ENCODE peak calls at places on chromosomes 11 and 22, in five cellular contexts. K is K562, Y is spleen, B is thoracic aorta, M is GM23248. J is an unnamed sample.
A peak's percentile ranks its signal among the peaks of the same experiment; 100 is the strongest.

GRCh38 chr11:235180-235997 is 753 bp downstream of the SIRT3 start:
- DNase-seq in K (no peak), B (no peak), Y (no peak), M (no peak), J (no peak)

GRCh38 chr11:134228625-134229024 is 4.2 kb downstream of the VPS26B start:
- DNase-seq in M (peak; percentile 82), K (no peak), Y (no peak), B (no peak), J (no peak)

GRCh38 chr11:93902921-93903320 is 52.5 kb upstream of the VSTM5 start:
- DNase-seq in B (no peak), Y (no peak), K (no peak), M (no peak), J (no peak)

GRCh38 chr22:50704510-50705218 is 32.0 kb downstream of the SHANK3 start:
- DNase-seq in K (peak; percentile 24), Y (peak; percentile 67), M (no peak), B (no peak), J (no peak)

GRCh38 chr11:80365315-80365714 is 924.5 kb upstream of the TENM4 start:
- DNase-seq in Y (no peak), K (no peak), M (no peak), B (no peak), J (no peak)

GRCh38 chr22:39277135-39277607 is 32.4 kb upstream of the PDGFB start:
- DNase-seq in B (no peak), Y (no peak), K (no peak), M (peak; percentile 68), J (no peak)

GRCh38 chr11:45166604-45166897 is 20.1 kb downstream of the PRDM11 start:
- DNase-seq in Y (no peak), B (no peak), M (no peak), K (no peak), J (no peak)

GRCh38 chr11:12803086-12803826 is 129.0 kb downstream of the TEAD1 start:
- DNase-seq in B (no peak), M (peak; percentile 38), K (no peak), Y (no peak), J (no peak)

DNA sequence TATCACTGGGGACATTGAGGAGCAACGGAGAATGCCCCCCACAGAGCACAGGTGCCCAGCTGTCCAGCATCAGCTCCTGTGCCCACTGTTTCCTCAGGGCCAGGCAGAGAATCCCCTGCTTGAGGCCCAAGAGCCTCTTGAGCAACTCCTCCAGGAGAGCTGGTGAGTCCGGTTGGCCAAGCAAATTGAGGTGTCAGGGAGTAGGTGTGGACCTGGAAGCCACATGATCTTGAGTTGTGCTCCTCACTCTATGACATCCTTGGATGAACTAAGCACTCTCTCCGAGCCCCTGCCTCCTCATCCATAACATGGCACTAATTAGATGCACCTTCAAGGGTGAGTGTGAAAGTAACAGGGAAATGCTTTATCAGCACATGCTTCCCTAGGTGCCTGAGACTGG is 121.3 kb downstream of the DBX1 start:
- DNase-seq in B (no peak), Y (no peak), K (no peak), M (no peak), J (no peak)
- H3K4me1 ChIP-seq in B (peaks cover 19% of the 10 kb centered on the region), Y (no peaks in the 10 kb centered on the region), K (no peaks in the 10 kb centered on the region), M (peaks cover 12% of the 10 kb centered on the region), J (no peaks in the 10 kb centered on the region)

GRCh38 chr11:3359092-3359824 is 19.7 kb downstream of the ZNF195 start:
- DNase-seq in Y (no peak), M (no peak), K (no peak), B (no peak), J (no peak)
- H3K9me3 ChIP-seq in Y (peaks cover 85% of the 10 kb centered on the region), M (peaks cover 40% of the 10 kb centered on the region), K (peaks cover 58% of the 10 kb centered on the region), B (peaks cover 76% of the 10 kb centered on the region), J (peaks cover 34% of the 10 kb centered on the region)

GRCh38 chr22:36355362-36355761 is 32.4 kb downstream of the MYH9 start:
- DNase-seq in K (no peak), B (no peak), Y (no peak), M (peak; percentile 51), J (no peak)
- H3K4me1 ChIP-seq in K (peaks cover 25% of the 10 kb centered on the region), B (peaks cover 83% of the 10 kb centered on the region), Y (peaks cover 99% of the 10 kb centered on the region), M (peaks cover 71% of the 10 kb centered on the region), J (peaks cover 71% of the 10 kb centered on the region)

GRCh38 chr11:2814751-2815150 is 70.8 kb downstream of the CDKN1C start:
- DNase-seq in M (no peak), K (no peak), B (no peak), Y (peak; percentile 41), J (no peak)

GRCh38 chr11:2813141-2813908 is 72.2 kb downstream of the CDKN1C start:
- DNase-seq in K (no peak), B (no peak), M (no peak), Y (peak; percentile 42), J (no peak)

GRCh38 chr11:2815762-2816496 is 69.6 kb downstream of the CDKN1C start:
- DNase-seq in K (no peak), M (no peak), Y (peak; percentile 62), B (no peak), J (no peak)

GRCh38 chr11:2812371-2812991 is 73.1 kb downstream of the CDKN1C start:
- DNase-seq in B (no peak), K (no peak), M (no peak), Y (peak; percentile 78), J (no peak)

GRCh38 chr11:2813968-2814367 is 71.6 kb downstream of the CDKN1C start:
- DNase-seq in M (no peak), Y (no peak), K (no peak), B (no peak), J (no peak)
- H3K9me3 ChIP-seq in M (no peaks in the 10 kb centered on the region), Y (peaks cover 12% of the 10 kb centered on the region), K (peaks cover 6% of the 10 kb centered on the region), B (no peaks in the 10 kb centered on the region), J (peaks cover 2% of the 10 kb centered on the region)

J was measured in breast epithelium.